ENCODE peak calls at places on chromosomes 12 and 14, in nine cellular contexts. One of them, this sample, is unnamed. For H3K4me1, the result is how much of the 10 kb centered on the place peaks cover.

GRCh38 chr12:10965511-10965910 is 21.2 kb downstream of the TAS2R50 start:
- DNase-seq in MM.1S: no peak
- DNase-seq in adipocyte: peak
- DNase-seq in body of pancreas: no peak
- DNase-seq in effector memory CD4-positive, alpha-beta T cell: no peak
- DNase-seq in CD8-positive, alpha-beta memory T cell: no peak
- DNase-seq in A673: no peak
- DNase-seq in A549: no peak
- DNase-seq in endodermal cell: no peak
- DNase-seq in this sample: no peak

GRCh38 chr12:115223322-115223721 is 539.3 kb upstream of the TBX3 start:
- DNase-seq in MM.1S: no peak
- DNase-seq in adipocyte: peak
- DNase-seq in body of pancreas: no peak
- DNase-seq in effector memory CD4-positive, alpha-beta T cell: no peak
- DNase-seq in CD8-positive, alpha-beta memory T cell: no peak
- DNase-seq in A673: no peak
- DNase-seq in A549: no peak
- DNase-seq in endodermal cell: no peak
- DNase-seq in this sample: no peak

GRCh38 chr14:42140831-42141279 is 534.2 kb downstream of the LRFN5 start:
- DNase-seq in MM.1S: no peak
- DNase-seq in adipocyte: peak
- DNase-seq in body of pancreas: no peak
- DNase-seq in effector memory CD4-positive, alpha-beta T cell: no peak
- DNase-seq in CD8-positive, alpha-beta memory T cell: no peak
- DNase-seq in A673: no peak
- DNase-seq in A549: peak
- DNase-seq in endodermal cell: no peak
- DNase-seq in this sample: no peak

GRCh38 chr14:53620325-53620716 is 336.3 kb downstream of the BMP4 start:
- DNase-seq in MM.1S: no peak
- DNase-seq in adipocyte: peak
- DNase-seq in body of pancreas: no peak
- DNase-seq in effector memory CD4-positive, alpha-beta T cell: no peak
- DNase-seq in CD8-positive, alpha-beta memory T cell: no peak
- DNase-seq in A673: no peak
- DNase-seq in A549: no peak
- DNase-seq in endodermal cell: no peak
- DNase-seq in this sample: no peak

GRCh38 chr14:48937796-48938195 is 648.4 kb downstream of the RPS29 start:
- DNase-seq in MM.1S: no peak
- DNase-seq in adipocyte: no peak
- DNase-seq in body of pancreas: no peak
- DNase-seq in effector memory CD4-positive, alpha-beta T cell: no peak
- DNase-seq in CD8-positive, alpha-beta memory T cell: no peak
- DNase-seq in A673: peak
- DNase-seq in A549: no peak
- DNase-seq in endodermal cell: no peak
- DNase-seq in this sample: no peak

GRCh38 chr12:1527789-1528188 is 66.6 kb downstream of the FBXL14 start:
- DNase-seq in MM.1S: no peak
- DNase-seq in adipocyte: peak
- DNase-seq in body of pancreas: no peak
- DNase-seq in effector memory CD4-positive, alpha-beta T cell: no peak
- DNase-seq in CD8-positive, alpha-beta memory T cell: no peak
- DNase-seq in A673: no peak
- DNase-seq in A549: no peak
- DNase-seq in endodermal cell: peak
- DNase-seq in this sample: peak

GRCh38 chr12:6809056-6809455 is 12.6 kb upstream of the GPR162 start:
- DNase-seq in MM.1S: no peak
- DNase-seq in adipocyte: no peak
- DNase-seq in body of pancreas: no peak
- DNase-seq in effector memory CD4-positive, alpha-beta T cell: no peak
- DNase-seq in CD8-positive, alpha-beta memory T cell: no peak
- DNase-seq in A673: no peak
- DNase-seq in A549: no peak
- DNase-seq in endodermal cell: peak
- DNase-seq in this sample: no peak

GRCh38 chr14:20857630-20858261 is 33.4 kb upstream of the RNASE3 start:
- DNase-seq in MM.1S: peak
- DNase-seq in adipocyte: peak
- DNase-seq in body of pancreas: peak
- DNase-seq in effector memory CD4-positive, alpha-beta T cell: peak
- DNase-seq in CD8-positive, alpha-beta memory T cell: peak
- DNase-seq in A673: peak
- DNase-seq in A549: peak
- DNase-seq in endodermal cell: peak
- DNase-seq in this sample: peak

GRCh38 chr14:22814945-22815713 is at the start of gene SLC7A7:
- DNase-seq in MM.1S: peak
- DNase-seq in adipocyte: no peak
- DNase-seq in body of pancreas: no peak
- DNase-seq in effector memory CD4-positive, alpha-beta T cell: no peak
- DNase-seq in CD8-positive, alpha-beta memory T cell: no peak
- DNase-seq in A673: no peak
- DNase-seq in A549: peak
- DNase-seq in endodermal cell: peak
- DNase-seq in this sample: no peak
- H3K4me1 ChIP-seq in MM.1S: under half
- H3K4me1 ChIP-seq in adipocyte: under half
- H3K4me1 ChIP-seq in body of pancreas: under half
- H3K4me1 ChIP-seq in effector memory CD4-positive, alpha-beta T cell: under half
- H3K4me1 ChIP-seq in CD8-positive, alpha-beta memory T cell: under half
- H3K4me1 ChIP-seq in A673: under half
- H3K4me1 ChIP-seq in A549: under half
- H3K4me1 ChIP-seq in endodermal cell: under half
- H3K4me1 ChIP-seq in this sample: under half

GRCh38 chr12:52197371-52198231 is 5.8 kb upstream of the KRT80 start:
- DNase-seq in MM.1S: no peak
- DNase-seq in adipocyte: no peak
- DNase-seq in body of pancreas: peak
- DNase-seq in effector memory CD4-positive, alpha-beta T cell: no peak
- DNase-seq in CD8-positive, alpha-beta memory T cell: no peak
- DNase-seq in A673: no peak
- DNase-seq in A549: no peak
- DNase-seq in endodermal cell: no peak
- DNase-seq in this sample: peak
- H3K4me1 ChIP-seq in MM.1S: under half
- H3K4me1 ChIP-seq in adipocyte: under half
- H3K4me1 ChIP-seq in body of pancreas: under half
- H3K4me1 ChIP-seq in effector memory CD4-positive, alpha-beta T cell: under half
- H3K4me1 ChIP-seq in CD8-positive, alpha-beta memory T cell: under half
- H3K4me1 ChIP-seq in A673: under half
- H3K4me1 ChIP-seq in A549: half or more
- H3K4me1 ChIP-seq in endodermal cell: under half
- H3K4me1 ChIP-seq in this sample: under half

DNA sequence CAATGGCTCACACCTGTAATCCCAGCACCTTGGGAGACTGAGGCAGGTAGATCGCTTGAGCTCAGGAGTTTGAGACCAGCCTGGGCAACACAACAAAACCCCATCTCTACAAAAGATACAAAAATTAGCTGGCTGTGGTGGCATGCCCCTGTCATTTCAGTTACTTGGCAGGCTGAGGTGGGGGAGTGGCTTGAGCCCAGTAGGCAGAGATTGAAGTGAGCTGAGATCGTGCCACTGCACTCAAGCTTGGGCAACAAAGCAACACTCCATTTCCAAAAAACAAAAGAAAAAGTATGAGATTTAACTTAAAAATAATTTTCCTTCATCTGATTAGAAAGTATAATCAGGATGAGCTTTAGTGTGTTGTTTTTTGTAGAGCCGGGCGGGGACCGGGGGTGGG is 47.9 kb upstream of the BCAT1 start:
- DNase-seq in MM.1S: no peak
- DNase-seq in adipocyte: no peak
- DNase-seq in body of pancreas: no peak
- DNase-seq in effector memory CD4-positive, alpha-beta T cell: no peak
- DNase-seq in CD8-positive, alpha-beta memory T cell: no peak
- DNase-seq in A673: no peak
- DNase-seq in A549: no peak
- DNase-seq in endodermal cell: no peak
- DNase-seq in this sample: no peak
- H3K4me1 ChIP-seq in MM.1S: under half
- H3K4me1 ChIP-seq in adipocyte: under half
- H3K4me1 ChIP-seq in body of pancreas: under half
- H3K4me1 ChIP-seq in effector memory CD4-positive, alpha-beta T cell: under half
- H3K4me1 ChIP-seq in CD8-positive, alpha-beta memory T cell: under half
- H3K4me1 ChIP-seq in A673: under half
- H3K4me1 ChIP-seq in A549: under half
- H3K4me1 ChIP-seq in endodermal cell: under half
- H3K4me1 ChIP-seq in this sample: under half

GRCh38 chr12:71071466-71072097 is 86.2 kb downstream of the TSPAN8 start:
- DNase-seq in MM.1S: no peak
- DNase-seq in adipocyte: no peak
- DNase-seq in body of pancreas: no peak
- DNase-seq in effector memory CD4-positive, alpha-beta T cell: no peak
- DNase-seq in CD8-positive, alpha-beta memory T cell: no peak
- DNase-seq in A673: peak
- DNase-seq in A549: no peak
- DNase-seq in endodermal cell: no peak
- DNase-seq in this sample: no peak
- H3K4me1 ChIP-seq in MM.1S: under half
- H3K4me1 ChIP-seq in adipocyte: under half
- H3K4me1 ChIP-seq in body of pancreas: under half
- H3K4me1 ChIP-seq in effector memory CD4-positive, alpha-beta T cell: under half
- H3K4me1 ChIP-seq in CD8-positive, alpha-beta memory T cell: under half
- H3K4me1 ChIP-seq in A673: under half
- H3K4me1 ChIP-seq in A549: under half
- H3K4me1 ChIP-seq in endodermal cell: under half
- H3K4me1 ChIP-seq in this sample: under half

This sample was measured in breast epithelium.